ENCODE peak calls at places on chromosomes 4 and X, in eight cellular contexts. F, Q, I, S, X, A, L and D are unnamed samples.

GRCh38 chr4:114782842-114783595 is 184.4 kb downstream of the UGT8 start:
- DNase-seq in Q (peak; percentile 2), X (no peak), F (no peak), I (no peak), S (no peak), A (no peak), L (no peak), D (no peak)

GRCh38 chr4:155828628-155829027 is 37.4 kb downstream of the ASIC5 start:
- DNase-seq in L (no peak), S (peak; percentile 40), I (no peak), F (no peak), A (no peak), Q (no peak), X (no peak), D (no peak)

GRCh38 chrX:41238543-41238942 is 95.4 kb upstream of the DDX3X start:
- DNase-seq in S (peak; percentile 76), I (no peak), L (no peak), A (no peak), F (no peak), Q (no peak), X (no peak), D (no peak)

GRCh38 chr4:169045862-169046584 is 36.0 kb upstream of the CBR4 start:
- DNase-seq in X (no peak), L (no peak), A (no peak), F (no peak), I (no peak), S (no peak), Q (peak; percentile 83), D (no peak)

GRCh38 chr4:73090738-73091137 is 21.2 kb upstream of the COX18 start:
- DNase-seq in L (no peak), I (no peak), F (no peak), X (no peak), S (no peak), A (no peak), Q (no peak), D (no peak)

GRCh38 chr4:148007303-148007702 is 275.4 kb downstream of the ARHGAP10 start:
- DNase-seq in L (no peak), I (peak; percentile 80), A (no peak), Q (no peak), X (no peak), S (peak; percentile 99), F (no peak), D (no peak)

GRCh38 chr4:53476232-53477037 is 99.0 kb downstream of the FIP1L1 start:
- DNase-seq in F (no peak), S (peak; percentile 98), Q (no peak), I (peak; percentile 86), A (no peak), X (no peak), L (peak; percentile 80), D (no peak)

GRCh38 chr4:38837849-38838248 is 18.8 kb downstream of the TLR6 start:
- DNase-seq in I (no peak), X (no peak), S (peak; percentile 59), Q (no peak), L (no peak), A (no peak), F (no peak), D (no peak)

GRCh38 chr4:602559-602942 is 22.8 kb upstream of the PDE6B start:
- DNase-seq in A (no peak), Q (peak; percentile 80), L (no peak), S (no peak), I (no peak), F (peak; percentile 70), X (no peak), D (peak; percentile 85)

GRCh38 chr4:185599844-185600243 is 64.5 kb upstream of the PDLIM3 start:
- DNase-seq in L (no peak), Q (no peak), S (no peak), A (no peak), F (no peak), X (no peak), I (no peak), D (no peak)

GRCh38 chr4:24764305-24764704 is 31.1 kb upstream of the SOD3 start:
- DNase-seq in Q (no peak), A (no peak), S (peak; percentile 36), L (no peak), F (no peak), I (no peak), X (no peak), D (no peak)

GRCh38 chr4:22339491-22339890 is 176.4 kb downstream of the ADGRA3 start:
- DNase-seq in F (no peak), L (no peak), I (no peak), X (no peak), S (no peak), A (no peak), Q (no peak), D (no peak)

GRCh38 chrX:129755779-129756650 is 17.2 kb downstream of the XPNPEP2 start:
- DNase-seq in F (peak; percentile 70), Q (no peak), S (no peak), A (no peak), X (no peak), I (no peak), L (no peak), D (no peak)

GRCh38 chr4:900073-900472 is 32.0 kb downstream of the GAK start:
- DNase-seq in F (no peak), S (no peak), I (no peak), A (no peak), L (no peak), Q (no peak), X (no peak), D (no peak)

GRCh38 chr4:118086334-118086733 is 52.0 kb downstream of the NDST3 start:
- DNase-seq in L (no peak), A (no peak), S (peak; percentile 31), X (no peak), Q (no peak), I (no peak), F (no peak), D (no peak)

GRCh38 chr4:55407119-55407518 is 11.4 kb downstream of the TMEM165 start:
- DNase-seq in L (no peak), F (no peak), Q (no peak), S (no peak), A (no peak), I (no peak), X (no peak), D (no peak)
- H3K36me3 ChIP-seq in L (peaks cover 3% of the 10 kb centered on the region), F (peaks cover 8% of the 10 kb centered on the region), Q (peaks cover 13% of the 10 kb centered on the region), S (peaks cover 20% of the 10 kb centered on the region), A (no peaks in the 10 kb centered on the region), I (peaks cover 60% of the 10 kb centered on the region), X (peaks cover 23% of the 10 kb centered on the region), D (peaks cover 65% of the 10 kb centered on the region)

GRCh38 chrX:119647552-119648420 is 41.6 kb upstream of the NKRF start:
- DNase-seq in Q (no peak), L (no peak), S (no peak), F (no peak), X (no peak), I (no peak), A (no peak), D (no peak)
- H3K27ac ChIP-seq in Q (no peak overlapping the region), L (no peak overlapping the region), S (no peak overlapping the region), F (no peak overlapping the region), X (no peak overlapping the region), I (no peak overlapping the region), A (no peak overlapping the region), D (no peak overlapping the region)

GRCh38 chr4:7196731-7197130 is 4.4 kb downstream of the SORCS2 start:
- DNase-seq in A (no peak), X (no peak), I (no peak), L (no peak), Q (peak; percentile 19), S (no peak), F (no peak), D (peak; percentile 16)

GRCh38 chr4:7199129-7199725 is 6.9 kb downstream of the SORCS2 start:
- DNase-seq in L (peak; percentile 37), F (no peak), S (no peak), I (peak; percentile 20), X (no peak), A (no peak), Q (no peak), D (peak; percentile 49)

GRCh38 chr4:7196283-7196651 is 3.9 kb downstream of the SORCS2 start:
- DNase-seq in S (no peak), L (no peak), I (no peak), X (no peak), A (no peak), Q (no peak), F (no peak), D (peak; percentile 40)

GRCh38 chr4:7198440-7199128 is 6.2 kb downstream of the SORCS2 start:
- DNase-seq in F (no peak), Q (no peak), A (no peak), I (peak; percentile 14), X (no peak), L (peak; percentile 32), S (no peak), D (peak; percentile 70)

GRCh38 chr4:7197910-7198309 is 5.6 kb downstream of the SORCS2 start:
- DNase-seq in L (peak; percentile 30), S (no peak), A (no peak), Q (no peak), X (no peak), I (no peak), F (no peak), D (peak; percentile 51)
- H3K4me1 ChIP-seq in L (no peaks in the 10 kb centered on the region), S (peaks cover 5% of the 10 kb centered on the region), A (peaks cover 13% of the 10 kb centered on the region), Q (peaks cover 12% of the 10 kb centered on the region), X (peaks cover 3% of the 10 kb centered on the region), I (peaks cover 2% of the 10 kb centered on the region), F (peaks cover 4% of the 10 kb centered on the region), D (peaks cover 3% of the 10 kb centered on the region)

DNA sequence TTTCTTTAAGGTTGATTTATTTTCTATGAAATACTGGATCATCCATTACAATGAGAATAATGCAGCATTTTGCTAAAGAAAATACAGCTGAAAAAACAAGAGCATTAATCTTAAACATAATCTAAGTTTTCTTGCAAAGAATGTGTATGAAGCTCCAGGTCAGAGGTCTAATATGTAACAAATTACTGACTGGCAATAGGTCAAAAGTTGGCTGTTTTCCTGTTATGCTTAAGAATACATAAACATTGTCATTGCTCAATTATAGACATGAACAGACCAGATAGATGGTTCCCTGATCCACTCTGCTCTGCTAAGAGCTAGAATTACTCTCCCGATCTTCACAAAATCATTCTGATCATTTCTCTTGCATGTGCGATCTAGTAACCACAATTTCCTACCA is 718.6 kb downstream of the PDHA2 start:
- DNase-seq in Q (no peak), A (no peak), L (no peak), I (no peak), F (no peak), S (no peak), X (no peak), D (no peak)
- H3K36me3 ChIP-seq in Q (no peaks in the 10 kb centered on the region), A (no peaks in the 10 kb centered on the region), L (no peaks in the 10 kb centered on the region), I (no peaks in the 10 kb centered on the region), F (no peaks in the 10 kb centered on the region), S (no peaks in the 10 kb centered on the region), X (no peaks in the 10 kb centered on the region), D (no peaks in the 10 kb centered on the region)

DNA sequence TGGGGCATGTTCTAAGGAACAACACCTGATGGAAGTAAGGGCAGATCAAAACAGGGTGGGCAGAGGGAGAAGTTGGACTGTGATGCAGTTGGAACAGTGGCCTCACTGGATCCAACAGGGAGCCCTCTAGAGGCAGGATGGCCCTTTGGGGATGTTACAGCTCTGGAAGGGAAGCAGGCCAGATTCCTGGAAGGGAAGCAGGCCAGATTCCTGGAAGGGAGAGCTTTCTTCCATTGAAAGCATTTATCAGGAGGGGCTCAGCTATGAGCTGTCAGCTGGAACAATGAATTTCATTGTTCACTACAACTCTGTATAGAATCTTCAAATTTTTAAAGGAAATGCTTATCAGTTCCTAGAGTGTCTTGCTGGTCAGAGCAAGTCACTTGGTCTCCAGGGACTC is 17.7 kb downstream of the IL15 start:
- DNase-seq in F (no peak), X (no peak), I (peak; percentile 62), Q (peak; percentile 30), L (peak; percentile 52), S (peak; percentile 47), A (no peak), D (no peak)
- H3K27ac ChIP-seq in F (no peak overlapping the region), X (peak overlapping the region; percentile 62), I (no peak overlapping the region), Q (no peak overlapping the region), L (peak overlapping the region; percentile 69), S (no peak overlapping the region), A (no peak overlapping the region), D (no peak overlapping the region)